ENCODE peak calls at places on chromosomes 1 and 21, in eight cellular contexts. One of them, this sample, is unnamed.
A peak's percentile ranks its signal among the peaks of the same experiment; 100 is the strongest.

GRCh38 chr1:9100471-9101043 is 28.3 kb downstream of the GPR157 start:
- DNase-seq in uterus: no peak
- DNase-seq in H7: no peak
- DNase-seq in H1: no peak
- DNase-seq in keratinocyte: no peak
- DNase-seq in GM23248: peak; percentile 41
- DNase-seq in effector memory CD4-positive, alpha-beta T cell: no peak
- DNase-seq in small intestine: no peak
- DNase-seq in this sample: no peak

GRCh38 chr1:156664949-156665411 is 12.2 kb downstream of the NES start:
- DNase-seq in H7: peak; percentile 78
- DNase-seq in uterus: peak; percentile 63
- DNase-seq in H1: no peak
- DNase-seq in effector memory CD4-positive, alpha-beta T cell: no peak
- DNase-seq in small intestine: peak; percentile 29
- DNase-seq in GM23248: peak; percentile 22
- DNase-seq in keratinocyte: no peak
- DNase-seq in this sample: no peak

GRCh38 chr1:18413906-18414305 is 66.8 kb upstream of the KLHDC7A start:
- DNase-seq in H7: no peak
- DNase-seq in uterus: no peak
- DNase-seq in H1: no peak
- DNase-seq in small intestine: peak; percentile 80
- DNase-seq in effector memory CD4-positive, alpha-beta T cell: no peak
- DNase-seq in keratinocyte: no peak
- DNase-seq in GM23248: no peak
- DNase-seq in this sample: no peak

GRCh38 chr1:26412180-26412840 is 1.7 kb downstream of the LIN28A start:
- DNase-seq in H1: no peak
- DNase-seq in GM23248: no peak
- DNase-seq in small intestine: no peak
- DNase-seq in keratinocyte: no peak
- DNase-seq in H7: peak; percentile 75
- DNase-seq in uterus: no peak
- DNase-seq in effector memory CD4-positive, alpha-beta T cell: no peak
- DNase-seq in this sample: no peak

GRCh38 chr1:192766876-192767275 is 42.0 kb upstream of the RGS2 start:
- DNase-seq in small intestine: no peak
- DNase-seq in H1: no peak
- DNase-seq in GM23248: no peak
- DNase-seq in keratinocyte: no peak
- DNase-seq in effector memory CD4-positive, alpha-beta T cell: no peak
- DNase-seq in uterus: no peak
- DNase-seq in H7: peak; percentile 20
- DNase-seq in this sample: no peak

GRCh38 chr1:109613396-109614147 is 5.8 kb downstream of the GNAT2 start:
- DNase-seq in keratinocyte: no peak
- DNase-seq in uterus: no peak
- DNase-seq in GM23248: peak; percentile 44
- DNase-seq in small intestine: peak; percentile 51
- DNase-seq in H7: no peak
- DNase-seq in effector memory CD4-positive, alpha-beta T cell: no peak
- DNase-seq in H1: no peak
- DNase-seq in this sample: no peak

GRCh38 chr1:235313931-235314678 is 13.9 kb downstream of the ARID4B start:
- DNase-seq in H7: no peak
- DNase-seq in small intestine: no peak
- DNase-seq in keratinocyte: no peak
- DNase-seq in effector memory CD4-positive, alpha-beta T cell: no peak
- DNase-seq in GM23248: peak; percentile 62
- DNase-seq in H1: no peak
- DNase-seq in uterus: no peak
- DNase-seq in this sample: no peak

GRCh38 chr1:9238550-9238949 is 4.0 kb downstream of the H6PD start:
- DNase-seq in effector memory CD4-positive, alpha-beta T cell: no peak
- DNase-seq in GM23248: no peak
- DNase-seq in H1: no peak
- DNase-seq in H7: no peak
- DNase-seq in small intestine: peak; percentile 39
- DNase-seq in uterus: no peak
- DNase-seq in keratinocyte: no peak
- DNase-seq in this sample: no peak

GRCh38 chr1:167984886-167985489 is 48.1 kb upstream of the MPC2 start:
- DNase-seq in H7: no peak
- DNase-seq in small intestine: peak; percentile 7
- DNase-seq in uterus: no peak
- DNase-seq in effector memory CD4-positive, alpha-beta T cell: no peak
- DNase-seq in GM23248: no peak
- DNase-seq in keratinocyte: no peak
- DNase-seq in H1: no peak
- DNase-seq in this sample: no peak

GRCh38 chr1:94634977-94635416 is 93.4 kb upstream of the F3 start:
- DNase-seq in keratinocyte: no peak
- DNase-seq in uterus: no peak
- DNase-seq in H1: no peak
- DNase-seq in GM23248: no peak
- DNase-seq in small intestine: no peak
- DNase-seq in H7: no peak
- DNase-seq in effector memory CD4-positive, alpha-beta T cell: no peak
- DNase-seq in this sample: no peak

GRCh38 chr1:234214911-234215892 is 158.1 kb upstream of the COA6 start:
- DNase-seq in H7: peak; percentile 80
- DNase-seq in keratinocyte: no peak
- DNase-seq in small intestine: peak; percentile 17
- DNase-seq in effector memory CD4-positive, alpha-beta T cell: no peak
- DNase-seq in GM23248: no peak
- DNase-seq in uterus: no peak
- DNase-seq in H1: no peak
- DNase-seq in this sample: no peak

GRCh38 chr1:157111396-157112165 is 12.0 kb upstream of the ETV3L start:
- DNase-seq in keratinocyte: no peak
- DNase-seq in GM23248: no peak
- DNase-seq in H7: peak; percentile 88
- DNase-seq in effector memory CD4-positive, alpha-beta T cell: no peak
- DNase-seq in uterus: no peak
- DNase-seq in H1: no peak
- DNase-seq in small intestine: no peak
- DNase-seq in this sample: no peak

GRCh38 chr1:209937996-209938959 is at the start of gene SYT14:
- DNase-seq in H1: peak; percentile 31
- DNase-seq in H7: peak; percentile 93
- DNase-seq in small intestine: no peak
- DNase-seq in uterus: no peak
- DNase-seq in GM23248: peak; percentile 72
- DNase-seq in keratinocyte: no peak
- DNase-seq in effector memory CD4-positive, alpha-beta T cell: no peak
- DNase-seq in this sample: no peak

GRCh38 chr1:241482761-241483250 is 36.7 kb downstream of the FH start:
- DNase-seq in small intestine: no peak
- DNase-seq in GM23248: peak; percentile 86
- DNase-seq in H7: no peak
- DNase-seq in uterus: no peak
- DNase-seq in H1: no peak
- DNase-seq in keratinocyte: peak; percentile 55
- DNase-seq in effector memory CD4-positive, alpha-beta T cell: no peak
- DNase-seq in this sample: no peak

GRCh38 chr1:241488739-241489138 is 30.8 kb downstream of the FH start:
- DNase-seq in uterus: no peak
- DNase-seq in keratinocyte: no peak
- DNase-seq in small intestine: no peak
- DNase-seq in H7: no peak
- DNase-seq in GM23248: no peak
- DNase-seq in H1: no peak
- DNase-seq in effector memory CD4-positive, alpha-beta T cell: no peak
- DNase-seq in this sample: no peak

GRCh38 chr1:241485554-241485992 is 34.0 kb downstream of the FH start:
- DNase-seq in effector memory CD4-positive, alpha-beta T cell: no peak
- DNase-seq in keratinocyte: no peak
- DNase-seq in H7: peak; percentile 25
- DNase-seq in GM23248: peak; percentile 32
- DNase-seq in H1: no peak
- DNase-seq in uterus: no peak
- DNase-seq in small intestine: peak; percentile 13
- DNase-seq in this sample: no peak

GRCh38 chr1:241479294-241479693 is 40.3 kb downstream of the FH start:
- DNase-seq in keratinocyte: no peak
- DNase-seq in H1: no peak
- DNase-seq in uterus: no peak
- DNase-seq in effector memory CD4-positive, alpha-beta T cell: no peak
- DNase-seq in small intestine: no peak
- DNase-seq in H7: no peak
- DNase-seq in GM23248: no peak
- DNase-seq in this sample: no peak

GRCh38 chr1:241485145-241485544 is 34.4 kb downstream of the FH start:
- DNase-seq in uterus: no peak
- DNase-seq in GM23248: no peak
- DNase-seq in H7: no peak
- DNase-seq in H1: no peak
- DNase-seq in small intestine: no peak
- DNase-seq in keratinocyte: no peak
- DNase-seq in effector memory CD4-positive, alpha-beta T cell: no peak
- DNase-seq in this sample: no peak
- H3K36me3 ChIP-seq in uterus: no peaks in the 10 kb centered on the region
- H3K36me3 ChIP-seq in GM23248: no peaks in the 10 kb centered on the region
- H3K36me3 ChIP-seq in H7: no peaks in the 10 kb centered on the region
- H3K36me3 ChIP-seq in H1: no peaks in the 10 kb centered on the region
- H3K36me3 ChIP-seq in small intestine: no peaks in the 10 kb centered on the region
- H3K36me3 ChIP-seq in keratinocyte: no peaks in the 10 kb centered on the region
- H3K36me3 ChIP-seq in effector memory CD4-positive, alpha-beta T cell: no peaks in the 10 kb centered on the region
- H3K36me3 ChIP-seq in this sample: no peaks in the 10 kb centered on the region

DNA sequence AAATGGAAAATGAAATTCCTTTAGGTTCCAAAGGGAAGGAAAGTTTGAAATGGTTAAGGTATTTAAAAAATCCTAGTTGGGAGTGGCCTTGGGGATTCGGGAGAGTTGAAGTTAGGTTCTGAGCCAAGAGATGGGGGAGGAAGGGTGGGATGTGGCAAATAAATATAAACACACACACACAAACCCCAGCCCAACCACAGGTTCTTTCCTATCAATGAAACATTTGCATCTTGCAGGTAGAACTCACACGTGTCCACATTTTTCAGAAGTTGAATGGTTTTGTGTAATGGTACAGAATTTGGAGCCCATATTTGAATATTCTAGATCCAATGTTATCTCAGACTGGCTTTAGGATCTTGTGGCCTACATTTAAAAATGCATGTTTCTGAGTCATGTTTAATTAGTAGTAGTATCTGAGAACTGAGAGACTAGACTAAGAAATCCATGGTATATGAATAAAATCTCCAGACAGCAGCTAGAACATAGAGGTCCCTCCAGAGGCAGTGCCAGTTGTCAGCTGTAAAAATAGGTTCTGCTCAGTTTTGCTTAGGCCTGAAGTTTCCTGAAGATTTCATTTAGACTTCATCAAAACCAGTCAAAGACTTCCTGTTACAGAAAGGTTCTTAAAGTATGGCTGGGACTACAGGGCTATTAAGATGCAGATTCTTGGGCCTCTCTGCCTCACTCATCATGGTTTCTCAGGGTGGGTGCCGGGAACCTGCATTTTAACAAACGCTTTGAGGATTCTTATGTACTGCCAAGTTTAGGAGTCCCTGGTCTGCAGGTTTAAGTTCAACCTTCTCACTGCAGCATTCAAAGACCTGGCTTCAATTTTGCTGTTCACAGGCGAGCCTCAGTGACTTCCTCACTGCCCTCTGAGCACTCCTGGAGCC is 21.3 kb downstream of the RUNX1 start:
- DNase-seq in GM23248: peak; percentile 12
- DNase-seq in keratinocyte: no peak
- DNase-seq in small intestine: no peak
- DNase-seq in H1: no peak
- DNase-seq in uterus: no peak
- DNase-seq in effector memory CD4-positive, alpha-beta T cell: no peak
- DNase-seq in H7: no peak
- DNase-seq in this sample: no peak
- H3K36me3 ChIP-seq in GM23248: no peaks in the 10 kb centered on the region
- H3K36me3 ChIP-seq in keratinocyte: no peaks in the 10 kb centered on the region
- H3K36me3 ChIP-seq in small intestine: no peaks in the 10 kb centered on the region
- H3K36me3 ChIP-seq in H1: no peaks in the 10 kb centered on the region
- H3K36me3 ChIP-seq in uterus: no peaks in the 10 kb centered on the region
- H3K36me3 ChIP-seq in effector memory CD4-positive, alpha-beta T cell: peaks cover 3% of the 10 kb centered on the region
- H3K36me3 ChIP-seq in H7: no peaks in the 10 kb centered on the region
- H3K36me3 ChIP-seq in this sample: no peaks in the 10 kb centered on the region

GRCh38 chr1:11187458-11187857 is 1.7 kb upstream of the ANGPTL7 start:
- DNase-seq in keratinocyte: no peak
- DNase-seq in H1: no peak
- DNase-seq in uterus: no peak
- DNase-seq in small intestine: no peak
- DNase-seq in GM23248: no peak
- DNase-seq in H7: no peak
- DNase-seq in effector memory CD4-positive, alpha-beta T cell: no peak
- DNase-seq in this sample: no peak
- H3K36me3 ChIP-seq in keratinocyte: peaks cover 12% of the 10 kb centered on the region
- H3K36me3 ChIP-seq in H1: no peaks in the 10 kb centered on the region
- H3K36me3 ChIP-seq in uterus: no peaks in the 10 kb centered on the region
- H3K36me3 ChIP-seq in small intestine: peaks cover 13% of the 10 kb centered on the region
- H3K36me3 ChIP-seq in GM23248: peaks cover 14% of the 10 kb centered on the region
- H3K36me3 ChIP-seq in H7: peaks cover 9% of the 10 kb centered on the region
- H3K36me3 ChIP-seq in effector memory CD4-positive, alpha-beta T cell: peaks cover 46% of the 10 kb centered on the region
- H3K36me3 ChIP-seq in this sample: peaks cover 4% of the 10 kb centered on the region

GRCh38 chr1:11536573-11537379 is 57.8 kb downstream of the DISP3 start:
- DNase-seq in H1: no peak
- DNase-seq in small intestine: no peak
- DNase-seq in keratinocyte: no peak
- DNase-seq in effector memory CD4-positive, alpha-beta T cell: no peak
- DNase-seq in H7: peak; percentile 65
- DNase-seq in GM23248: no peak
- DNase-seq in uterus: no peak
- DNase-seq in this sample: no peak

GRCh38 chr1:11534846-11535245 is 55.9 kb downstream of the DISP3 start:
- DNase-seq in H7: no peak
- DNase-seq in small intestine: no peak
- DNase-seq in effector memory CD4-positive, alpha-beta T cell: no peak
- DNase-seq in H1: no peak
- DNase-seq in keratinocyte: no peak
- DNase-seq in uterus: no peak
- DNase-seq in GM23248: no peak
- DNase-seq in this sample: no peak

GRCh38 chr1:11535761-11536572 is 57.0 kb downstream of the DISP3 start:
- DNase-seq in GM23248: peak; percentile 30
- DNase-seq in H7: peak; percentile 68
- DNase-seq in H1: no peak
- DNase-seq in keratinocyte: no peak
- DNase-seq in effector memory CD4-positive, alpha-beta T cell: no peak
- DNase-seq in uterus: no peak
- DNase-seq in small intestine: no peak
- DNase-seq in this sample: no peak

GRCh38 chr1:11533790-11534787 is 55.1 kb downstream of the DISP3 start:
- DNase-seq in H7: no peak
- DNase-seq in H1: no peak
- DNase-seq in small intestine: no peak
- DNase-seq in keratinocyte: no peak
- DNase-seq in uterus: no peak
- DNase-seq in GM23248: no peak
- DNase-seq in effector memory CD4-positive, alpha-beta T cell: no peak
- DNase-seq in this sample: no peak

DNA sequence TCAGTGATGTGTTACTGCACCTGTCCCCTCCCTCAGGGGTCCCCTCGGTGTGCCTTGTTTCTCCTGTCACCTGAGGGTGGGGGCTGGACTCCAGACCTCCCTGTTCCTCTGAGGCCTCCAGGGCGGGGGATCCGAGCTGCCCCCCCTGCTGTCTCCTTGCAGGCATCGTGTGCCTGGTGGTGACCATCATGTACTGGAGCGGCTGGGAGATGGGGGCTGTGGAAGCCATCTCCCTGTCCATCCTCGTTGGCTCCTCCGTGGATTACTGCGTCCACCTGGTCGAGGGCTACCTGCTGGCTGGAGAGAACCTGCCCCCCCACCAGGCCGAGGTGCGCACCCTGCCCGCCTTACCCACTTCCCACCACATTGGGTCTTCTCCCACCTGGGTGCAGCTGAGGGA is 56.4 kb downstream of the DISP3 start:
- DNase-seq in small intestine: no peak
- DNase-seq in H1: no peak
- DNase-seq in uterus: no peak
- DNase-seq in keratinocyte: no peak
- DNase-seq in effector memory CD4-positive, alpha-beta T cell: no peak
- DNase-seq in GM23248: no peak
- DNase-seq in H7: peak; percentile 57
- DNase-seq in this sample: no peak
- H3K36me3 ChIP-seq in small intestine: no peaks in the 10 kb centered on the region
- H3K36me3 ChIP-seq in H1: no peaks in the 10 kb centered on the region
- H3K36me3 ChIP-seq in uterus: no peaks in the 10 kb centered on the region
- H3K36me3 ChIP-seq in keratinocyte: no peaks in the 10 kb centered on the region
- H3K36me3 ChIP-seq in effector memory CD4-positive, alpha-beta T cell: no peaks in the 10 kb centered on the region
- H3K36me3 ChIP-seq in GM23248: no peaks in the 10 kb centered on the region
- H3K36me3 ChIP-seq in H7: no peaks in the 10 kb centered on the region
- H3K36me3 ChIP-seq in this sample: no peaks in the 10 kb centered on the region